ENCODE peak calls at places on chromosomes 7 and 10, in four cellular contexts. J is HCT116, X is HepG2, T is K562. U is an unnamed sample.

GRCh38 chr7:641269-641671 is 85.2 kb upstream of the DNAAF5 start:
- DNase-seq in J (peak), X (no peak), T (peak), U (no peak)

GRCh38 chr7:28096713-28097112 is 83.9 kb downstream of the JAZF1 start:
- DNase-seq in J (peak), X (peak), T (peak), U (peak)

GRCh38 chr7:2205036-2205780 is 27.5 kb downstream of the MAD1L1 start:
- DNase-seq in J (no peak), X (no peak), T (no peak), U (peak)

GRCh38 chr10:4196948-4197390 is 412.0 kb upstream of the KLF6 start:
- DNase-seq in J (no peak), X (no peak), T (no peak), U (no peak)

GRCh38 chr10:13349776-13350274 is 1.7 kb upstream of the SEPHS1 start:
- DNase-seq in J (no peak), X (no peak), T (peak), U (peak)

GRCh38 chr7:7654964-7655363 is 14.4 kb downstream of the UMAD1 start:
- DNase-seq in J (no peak), X (no peak), T (no peak), U (peak)

GRCh38 chr10:125030567-125031197 is 88.8 kb downstream of the ZRANB1 start:
- DNase-seq in J (no peak), X (no peak), T (no peak), U (no peak)

GRCh38 chr7:69953319-69954067 is 355.2 kb downstream of the AUTS2 start:
- DNase-seq in J (no peak), X (no peak), T (no peak), U (no peak)

GRCh38 chr7:134932707-134933370 is 53.5 kb upstream of the AGBL3 start:
- DNase-seq in J (no peak), X (no peak), T (peak), U (no peak)

GRCh38 chr10:98138031-98138430 is 3.6 kb downstream of the R3HCC1L start:
- DNase-seq in J (no peak), X (no peak), T (no peak), U (no peak)

GRCh38 chr10:84076540-84077195 is 62.6 kb upstream of the GHITM start:
- DNase-seq in J (no peak), X (peak), T (peak), U (no peak)

GRCh38 chr10:97827778-97828291 is 21.8 kb upstream of the GOLGA7B start:
- DNase-seq in J (no peak), X (no peak), T (no peak), U (peak)

GRCh38 chr10:119650692-119651513 is at the start of gene BAG3:
- DNase-seq in J (peak), X (peak), T (peak), U (peak)

GRCh38 chr10:125144693-125145623 is 15.4 kb downstream of the CTBP2 start:
- DNase-seq in J (peak), X (no peak), T (peak), U (peak)

GRCh38 chr7:70632400-70632799 is 499.5 kb upstream of the GALNT17 start:
- DNase-seq in J (no peak), X (no peak), T (no peak), U (no peak)

GRCh38 chr10:34814228-34815173 is 595 bp downstream of the PARD3 start:
- DNase-seq in J (no peak), X (peak), T (peak), U (peak)

GRCh38 chr7:118110178-118110577 is 73.8 kb upstream of the LSM8 start:
- DNase-seq in J (no peak), X (no peak), T (no peak), U (no peak)

GRCh38 chr7:151187409-151188251 is 580 bp upstream of the ASB10 start:
- DNase-seq in J (no peak), X (no peak), T (no peak), U (no peak)

GRCh38 chr7:83161851-83162401 is 758 bp downstream of the PCLO start:
- DNase-seq in J (no peak), X (no peak), T (no peak), U (no peak)
- TF ChIP-seq CTCF in J (no peak), X (no peak), T (no peak), U (no peak)

GRCh38 chr10:114655671-114656070 is 2.4 kb downstream of the ABLIM1 start:
- DNase-seq in J (no peak), X (no peak), T (no peak), U (no peak)

GRCh38 chr10:114654829-114655575 is 3.1 kb downstream of the ABLIM1 start:
- DNase-seq in J (no peak), X (peak), T (no peak), U (no peak)

GRCh38 chr10:114652402-114653368 is 5.4 kb downstream of the ABLIM1 start:
- DNase-seq in J (no peak), X (no peak), T (no peak), U (no peak)

GRCh38 chr10:114650831-114651230 is 7.2 kb downstream of the ABLIM1 start:
- DNase-seq in J (no peak), X (peak), T (no peak), U (no peak)

GRCh38 chr10:114653926-114654325 is 4.1 kb downstream of the ABLIM1 start:
- DNase-seq in J (no peak), X (no peak), T (no peak), U (no peak)
- TF ChIP-seq ELF1 in J (no peak), X (no peak), T (no peak), U (no peak)

GRCh38 chr7:12074889-12075288 is 136.2 kb upstream of the TMEM106B start:
- DNase-seq in J (no peak), X (no peak), T (no peak), U (no peak)
- TF ChIP-seq CTCF in J (no peak), X (no peak), T (no peak), U (no peak)

GRCh38 chr7:142438235-142438922 is 180.5 kb upstream of the PRSS58 start:
- DNase-seq in J (peak), X (peak), T (peak), U (peak)
- TF ChIP-seq ELF1 in J (no peak), X (no peak), T (no peak), U (no peak)

GRCh38 chr7:78139335-78139734 is 340.8 kb downstream of the PHTF2 start:
- DNase-seq in J (no peak), X (no peak), T (no peak), U (peak)

GRCh38 chr7:78129865-78130264 is 331.3 kb downstream of the PHTF2 start:
- DNase-seq in J (no peak), X (peak), T (no peak), U (no peak)

GRCh38 chr7:78130443-78131200 is 332.0 kb downstream of the PHTF2 start:
- DNase-seq in J (no peak), X (no peak), T (no peak), U (no peak)

GRCh38 chr7:78134748-78135147 is 336.2 kb downstream of the PHTF2 start:
- DNase-seq in J (no peak), X (no peak), T (no peak), U (no peak)

GRCh38 chr7:78134256-78134655 is 335.7 kb downstream of the PHTF2 start:
- DNase-seq in J (peak), X (peak), T (peak), U (peak)
- TF ChIP-seq CTCF in J (peak), X (peak), T (peak), U (peak)

GRCh38 chr10:118365702-118366101 is 23.6 kb upstream of the FAM204A start:
- DNase-seq in J (no peak), X (no peak), T (no peak), U (no peak)

GRCh38 chr10:118373786-118374185 is 31.7 kb upstream of the FAM204A start:
- DNase-seq in J (no peak), X (peak), T (no peak), U (no peak)

GRCh38 chr10:118374404-118374803 is 32.3 kb upstream of the FAM204A start:
- DNase-seq in J (no peak), X (no peak), T (no peak), U (no peak)

DNA sequence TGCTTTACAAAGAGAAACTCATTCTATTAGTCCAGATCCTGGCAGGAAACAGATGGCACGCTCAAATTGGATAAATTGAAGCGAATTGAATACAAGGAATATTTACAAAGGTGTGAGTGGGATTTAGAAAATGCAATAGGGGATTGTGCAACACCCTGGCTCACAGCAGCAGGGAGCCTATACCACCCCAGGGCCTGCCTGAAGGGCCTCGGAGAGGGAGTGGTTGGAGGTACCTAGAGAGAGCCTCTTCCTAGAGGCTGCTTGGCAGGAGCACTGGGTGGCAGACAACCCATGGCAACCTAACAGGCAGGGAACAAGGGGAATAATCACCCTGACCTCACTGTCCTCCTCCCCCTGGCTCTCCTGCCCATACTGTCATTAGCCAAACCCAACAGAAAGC is 27.7 kb upstream of the FAM204A start:
- DNase-seq in J (no peak), X (no peak), T (no peak), U (peak)
- TF ChIP-seq ELF1 in J (no peak), X (no peak), T (no peak), U (no peak)

U was measured in SK-N-SH.